ENCODE peak calls at places on chromosome 10, in five cellular contexts. R is HL-60, V is K562, X is GM12878, K is lower lobe of right lung. Y is an unnamed sample.

GRCh38 chr10:31526681-31527080 is 207.7 kb downstream of the ZEB1 start:
- DNase-seq in R (no peak), V (no peak), X (no peak), K (peak), Y (no peak)

GRCh38 chr10:103936022-103936421 is 18.0 kb upstream of the STN1 start:
- DNase-seq in R (no peak), V (no peak), X (no peak), K (no peak), Y (no peak)

GRCh38 chr10:80498833-80499671 is 38.6 kb upstream of the SH2D4B start:
- DNase-seq in R (peak), V (no peak), X (no peak), K (peak), Y (peak)

GRCh38 chr10:132574783-132575319 is 37.3 kb downstream of the INPP5A start:
- DNase-seq in R (no peak), V (no peak), X (no peak), K (no peak), Y (no peak)

GRCh38 chr10:127977368-127978009 is 70.6 kb downstream of the PTPRE start:
- DNase-seq in R (no peak), V (no peak), X (no peak), K (peak), Y (peak)

GRCh38 chr10:60032723-60033122 is 126.4 kb upstream of the CCDC6 start:
- DNase-seq in R (peak), V (no peak), X (peak), K (no peak), Y (peak)

GRCh38 chr10:117094856-117095255 is 43.2 kb downstream of the VAX1 start:
- DNase-seq in R (no peak), V (no peak), X (no peak), K (no peak), Y (no peak)

GRCh38 chr10:38600146-38600545 is 506.0 kb downstream of the ZNF37A start:
- DNase-seq in R (no peak), V (no peak), X (no peak), K (no peak), Y (no peak)

GRCh38 chr10:90859321-90859751 is 1.5 kb upstream of the HTR7 start:
- DNase-seq in R (peak), V (no peak), X (no peak), K (no peak), Y (no peak)

GRCh38 chr10:77925795-77926565 is 575 bp downstream of the DLG5 start:
- DNase-seq in R (no peak), V (no peak), X (no peak), K (peak), Y (peak)

DNA sequence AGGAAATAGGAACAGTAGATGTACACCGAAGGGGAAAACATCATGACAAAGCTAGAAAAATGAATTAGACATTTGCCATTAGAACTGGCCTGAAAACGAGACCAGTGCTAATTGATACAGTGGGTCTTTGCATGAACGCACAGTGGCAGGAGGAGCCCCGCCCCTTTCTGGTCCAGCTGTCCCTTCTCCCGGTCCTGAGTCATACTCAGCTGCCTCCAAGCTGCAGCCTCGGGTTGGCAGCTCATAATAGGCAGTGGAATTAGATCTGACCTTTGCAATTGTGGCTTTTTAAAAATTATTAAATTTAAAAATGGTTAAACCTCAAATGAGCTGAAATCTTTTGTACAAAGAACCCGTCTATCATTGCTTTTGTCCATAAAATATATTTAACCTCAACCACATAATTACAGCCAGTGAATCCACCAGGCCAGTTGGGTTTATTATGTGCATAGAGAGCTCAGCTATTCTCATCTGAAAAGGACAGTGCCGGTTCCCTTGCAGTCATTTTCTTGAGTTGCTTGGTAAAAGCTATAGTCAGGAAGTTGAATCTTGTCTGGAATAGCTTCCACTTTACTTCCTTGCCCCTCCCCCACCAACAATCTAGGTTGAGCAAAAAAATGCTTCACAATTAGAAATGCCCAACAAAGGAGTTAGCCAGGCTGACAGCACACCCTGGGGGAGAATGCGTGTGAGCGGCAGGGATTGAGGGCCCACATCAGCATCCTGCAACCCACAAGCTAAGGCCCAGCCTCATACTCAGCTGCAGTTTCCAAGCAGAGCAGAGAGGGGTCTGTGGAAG is 147.1 kb downstream of the BUB3 start:
- DNase-seq in R (no peak), V (peak), X (no peak), K (no peak), Y (peak)
- H3K27ac ChIP-seq in R (no peak), V (no peak), X (no peak), K (no peak), Y (no peak)

GRCh38 chr10:16777473-16778370 is 39.5 kb downstream of the RSU1 start:
- DNase-seq in R (peak), V (peak), X (no peak), K (no peak), Y (peak)
- H3K27ac ChIP-seq in R (no peak), V (no peak), X (no peak), K (peak), Y (no peak)

GRCh38 chr10:21047096-21047495 is 150.0 kb upstream of the NEBL start:
- DNase-seq in R (no peak), V (no peak), X (no peak), K (no peak), Y (no peak)
- H3K27ac ChIP-seq in R (no peak), V (no peak), X (no peak), K (no peak), Y (no peak)

GRCh38 chr10:98919899-98920298 is 315.8 kb downstream of the HPSE2 start:
- DNase-seq in R (no peak), V (peak), X (no peak), K (no peak), Y (no peak)

GRCh38 chr10:98920807-98921206 is 314.8 kb downstream of the HPSE2 start:
- DNase-seq in R (no peak), V (no peak), X (no peak), K (no peak), Y (no peak)

GRCh38 chr10:98924526-98924925 is 311.1 kb downstream of the HPSE2 start:
- DNase-seq in R (no peak), V (no peak), X (no peak), K (no peak), Y (no peak)

GRCh38 chr10:98920362-98920761 is 315.3 kb downstream of the HPSE2 start:
- DNase-seq in R (no peak), V (no peak), X (no peak), K (no peak), Y (no peak)

DNA sequence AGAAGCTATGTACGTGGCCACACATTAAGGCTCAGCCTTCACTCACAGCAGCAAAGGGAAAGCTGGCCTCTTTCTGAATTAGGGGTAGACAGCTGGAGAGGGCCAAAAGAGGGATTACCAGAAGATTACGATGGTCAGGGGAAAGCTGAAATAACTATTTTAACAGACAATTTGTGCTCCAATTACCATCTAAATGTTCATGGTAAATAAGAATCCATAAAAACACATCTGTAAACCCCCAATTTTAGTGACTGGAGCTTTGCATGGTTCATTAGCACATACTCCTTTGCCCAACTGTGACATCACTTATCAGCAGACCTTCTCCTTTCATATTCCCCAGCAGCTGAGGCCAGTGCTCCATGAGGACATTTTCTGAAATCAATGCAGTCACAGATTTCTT is 314.3 kb downstream of the HPSE2 start:
- DNase-seq in R (no peak), V (no peak), X (no peak), K (no peak), Y (no peak)
- H3K27ac ChIP-seq in R (no peak), V (peak), X (no peak), K (no peak), Y (no peak)

GRCh38 chr10:11210211-11210922 is 192.7 kb downstream of the CELF2 start:
- DNase-seq in R (no peak), V (no peak), X (no peak), K (no peak), Y (no peak)

GRCh38 chr10:11207276-11207809 is 189.7 kb downstream of the CELF2 start:
- DNase-seq in R (no peak), V (no peak), X (no peak), K (no peak), Y (no peak)

GRCh38 chr10:11208908-11209809 is 191.5 kb downstream of the CELF2 start:
- DNase-seq in R (no peak), V (no peak), X (no peak), K (no peak), Y (no peak)

GRCh38 chr10:11208243-11208642 is 190.6 kb downstream of the CELF2 start:
- DNase-seq in R (no peak), V (no peak), X (no peak), K (no peak), Y (no peak)

GRCh38 chr10:11209810-11210141 is 192.1 kb downstream of the CELF2 start:
- DNase-seq in R (no peak), V (no peak), X (no peak), K (no peak), Y (no peak)
- H3K27ac ChIP-seq in R (no peak), V (no peak), X (peak), K (no peak), Y (no peak)